ENCODE peak calls at places on chromosomes 3 and 15, in five cellular contexts. Z is heart left ventricle, E is SJSA1, J is cardiac muscle cell, S is neuronal stem cell. C is an unnamed sample. For H3K4me1, the result is how much of the 10 kb centered on the place peaks cover.

GRCh38 chr3:9316881-9317341 is 45.9 kb upstream of the THUMPD3 start:
- DNase-seq in J (peak), Z (no peak), E (peak), S (peak), C (no peak)

GRCh38 chr15:42108808-42109207 is 14.4 kb upstream of the PLA2G4D start:
- DNase-seq in J (no peak), Z (no peak), E (no peak), S (no peak), C (no peak)

GRCh38 chr15:98177950-98178848 is 217.7 kb downstream of the ARRDC4 start:
- DNase-seq in Z (no peak), E (no peak), J (peak), S (peak), C (peak)

GRCh38 chr3:169618894-169619792 is 44.4 kb downstream of the MECOM start:
- DNase-seq in J (no peak), S (no peak), E (no peak), Z (no peak), C (no peak)

GRCh38 chr3:194009019-194009418 is 126.9 kb upstream of the HES1 start:
- DNase-seq in S (no peak), Z (no peak), J (no peak), E (no peak), C (no peak)

GRCh38 chr3:79258479-79258878 is 509.3 kb downstream of the ROBO1 start:
- DNase-seq in J (no peak), Z (no peak), E (no peak), S (no peak), C (no peak)

GRCh38 chr15:61201322-61201721 is 27.8 kb downstream of the RORA start:
- DNase-seq in E (no peak), S (no peak), Z (no peak), J (no peak), C (no peak)

GRCh38 chr15:82043726-82044372 is 2.0 kb downstream of the MEX3B start:
- DNase-seq in J (peak), E (no peak), Z (peak), S (no peak), C (no peak)

GRCh38 chr15:40944510-40945296 is 8.6 kb upstream of the CHAC1 start:
- DNase-seq in E (no peak), J (no peak), S (no peak), Z (peak), C (no peak)

DNA sequence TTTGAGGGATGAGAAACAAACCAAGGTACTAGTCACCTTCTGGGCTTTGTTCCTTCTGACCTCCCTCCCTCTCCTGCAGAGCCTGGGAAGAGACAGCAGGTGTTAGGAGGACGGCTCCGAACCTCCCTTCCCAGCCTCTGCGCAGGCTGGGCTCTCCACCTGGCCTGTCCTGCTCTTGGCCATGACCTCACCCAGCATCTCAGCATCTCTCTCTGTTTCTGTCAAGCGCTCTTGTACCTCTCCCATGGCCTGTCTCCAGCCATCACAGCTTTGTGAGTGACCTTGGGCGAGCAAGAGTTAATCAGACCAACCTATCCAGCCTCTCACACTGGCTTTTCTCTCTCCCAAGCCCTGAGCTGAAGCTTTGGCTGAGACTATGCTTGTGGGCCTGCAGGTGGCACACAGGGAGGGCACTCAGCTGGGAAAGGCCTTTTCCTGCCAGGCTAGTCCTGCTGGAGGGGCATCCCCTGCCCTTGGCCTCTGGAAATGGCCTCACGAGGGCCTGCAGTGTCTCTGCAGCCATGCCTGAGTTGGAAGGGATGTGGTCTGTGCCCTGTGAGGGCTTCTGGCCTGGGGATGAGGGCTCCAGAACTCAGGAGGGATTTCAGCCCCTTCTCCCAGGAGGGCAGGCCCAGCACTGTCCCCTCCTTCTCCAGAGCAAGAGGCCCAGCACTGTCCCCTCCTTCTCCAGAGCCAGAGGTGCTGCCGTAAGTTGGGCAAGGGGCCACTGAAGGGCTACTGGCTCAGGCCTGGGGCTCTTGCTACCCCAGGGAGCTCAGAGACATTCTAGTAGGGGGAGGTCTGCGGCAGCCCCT is 2.1 kb downstream of the CHST13 start:
- DNase-seq in S (no peak), J (no peak), Z (peak), E (no peak), C (no peak)
- H3K4me1 ChIP-seq in S (under half), J (under half), Z (under half), E (under half), C (under half)

DNA sequence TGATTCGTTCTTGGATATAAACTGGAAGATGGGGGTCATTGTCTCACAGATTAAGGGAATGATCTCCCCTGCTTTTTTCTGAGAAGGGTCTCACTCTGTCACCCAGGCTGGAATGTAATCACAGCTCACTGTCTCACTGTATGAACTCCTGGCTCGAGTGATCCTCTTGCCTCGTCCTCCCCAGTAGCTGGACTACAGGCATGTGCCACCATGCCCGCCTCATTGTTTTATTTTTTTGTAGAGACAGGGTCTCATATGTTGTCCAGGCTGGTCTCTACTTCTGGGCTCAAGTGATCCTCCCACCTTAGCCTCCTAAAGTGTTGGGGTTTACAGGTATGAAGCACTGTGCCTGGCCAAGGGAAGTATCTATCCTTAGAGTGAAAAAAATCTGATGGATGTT is 5.4 kb downstream of the OXSR1 start:
- DNase-seq in J (no peak), Z (no peak), E (no peak), S (no peak), C (no peak)
- H3K4me1 ChIP-seq in J (under half), Z (under half), E (half or more), S (under half), C (half or more)

GRCh38 chr3:152318512-152318911 is 49.8 kb downstream of the MBNL1 start:
- DNase-seq in Z (no peak), S (no peak), E (no peak), J (no peak), C (no peak)
- H3K4me1 ChIP-seq in Z (half or more), S (under half), E (half or more), J (under half), C (under half)

GRCh38 chr15:70750203-70750869 is 13.0 kb downstream of the UACA start:
- DNase-seq in Z (no peak), E (no peak), S (no peak), J (no peak), C (no peak)

GRCh38 chr15:70753101-70753829 is 10.1 kb downstream of the UACA start:
- DNase-seq in Z (no peak), S (no peak), E (no peak), J (no peak), C (no peak)

GRCh38 chr15:70748281-70748747 is 15.0 kb downstream of the UACA start:
- DNase-seq in J (no peak), E (no peak), S (no peak), Z (no peak), C (peak)

GRCh38 chr15:70754862-70755261 is 8.5 kb downstream of the UACA start:
- DNase-seq in E (no peak), J (no peak), S (no peak), Z (no peak), C (no peak)

GRCh38 chr15:70752142-70752754 is 11.1 kb downstream of the UACA start:
- DNase-seq in J (peak), E (no peak), S (no peak), Z (no peak), C (no peak)
- H3K4me1 ChIP-seq in J (under half), E (under half), S (under half), Z (under half), C (under half)

DNA sequence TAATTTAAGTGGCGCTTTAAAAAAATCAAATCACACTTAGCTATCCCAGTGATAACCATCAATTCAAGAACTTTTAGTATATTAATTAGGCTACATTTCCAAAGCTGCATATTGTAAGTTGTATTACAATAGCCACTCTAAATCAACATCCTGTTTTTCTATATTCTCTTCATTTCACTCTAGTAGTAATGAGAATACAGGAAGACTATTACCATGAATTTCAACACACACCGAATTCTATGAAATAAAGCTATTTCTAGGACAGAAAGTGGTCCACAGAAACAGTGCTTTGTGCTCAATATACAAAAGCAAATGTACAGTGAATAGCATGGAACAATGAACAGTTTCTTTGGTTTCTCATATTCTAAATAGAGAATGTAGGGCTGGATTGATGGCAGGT is 24.6 kb downstream of the TRAT1 start:
- DNase-seq in E (no peak), S (no peak), J (no peak), Z (no peak), C (no peak)
- H3K4me1 ChIP-seq in E (under half), S (under half), J (under half), Z (under half), C (under half)

DNA sequence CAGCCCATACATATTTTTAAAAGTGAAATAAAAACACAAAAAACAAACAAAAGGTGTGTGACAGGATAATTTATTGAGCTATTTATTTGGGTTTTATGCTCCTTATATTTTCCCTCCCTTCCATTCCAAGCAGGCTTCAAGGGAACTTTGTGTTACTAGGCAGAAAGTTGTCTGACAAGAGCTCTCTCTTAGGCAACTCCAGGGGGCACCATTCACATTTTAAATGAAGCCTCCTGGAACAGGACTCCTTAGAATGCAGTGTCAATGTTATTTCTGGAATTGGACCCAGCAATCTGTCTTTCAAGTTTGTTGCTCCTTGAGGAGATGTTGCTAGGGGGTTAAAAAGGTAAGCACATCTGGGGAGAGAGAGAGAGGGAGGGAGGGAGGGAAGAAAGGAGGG is 5.4 kb upstream of the RFX7 start:
- DNase-seq in E (no peak), Z (no peak), S (no peak), J (peak), C (no peak)
- H3K4me1 ChIP-seq in E (under half), Z (under half), S (under half), J (under half), C (under half)

GRCh38 chr3:172259726-172260248 is 188.5 kb downstream of the GHSR start:
- DNase-seq in J (no peak), Z (no peak), E (no peak), S (no peak), C (no peak)
- H3K4me1 ChIP-seq in J (under half), Z (half or more), E (under half), S (under half), C (half or more)

DNA sequence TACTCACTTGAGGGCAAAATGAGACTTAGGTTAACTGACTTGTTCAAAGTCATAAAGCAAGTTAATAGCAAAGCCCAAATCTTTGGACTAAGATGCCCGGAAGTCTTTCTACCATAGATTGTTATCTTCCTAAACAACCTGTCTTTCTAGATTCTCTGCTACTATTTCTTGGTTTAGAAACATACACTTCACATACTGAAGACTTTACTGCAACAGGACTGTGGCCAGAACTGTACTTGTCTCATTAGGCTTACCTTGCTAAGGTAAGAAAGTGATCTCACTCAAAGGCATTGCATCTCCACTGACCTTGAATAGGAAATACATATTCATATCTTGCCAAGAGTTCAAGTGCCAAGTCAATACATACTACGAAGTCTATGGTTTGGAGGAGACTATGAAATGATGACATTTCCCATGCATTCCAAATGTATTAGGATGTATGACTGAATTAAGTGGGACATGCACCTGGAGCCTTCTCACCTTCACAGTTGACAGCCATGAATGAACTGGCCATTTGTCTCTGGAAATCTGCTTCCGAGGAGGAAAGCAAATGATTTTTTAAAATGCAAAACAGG is 5.0 kb downstream of the ZDHHC3 start:
- DNase-seq in S (no peak), E (no peak), J (no peak), Z (no peak), C (no peak)
- H3K4me1 ChIP-seq in S (under half), E (under half), J (under half), Z (under half), C (under half)

GRCh38 chr15:69760890-69761568 is 308.4 kb downstream of the RPLP1 start:
- DNase-seq in J (peak), Z (no peak), S (no peak), E (peak), C (peak)

GRCh38 chr15:69758291-69758771 is 305.7 kb downstream of the RPLP1 start:
- DNase-seq in J (peak), Z (no peak), S (no peak), E (no peak), C (no peak)

GRCh38 chr15:69758810-69759410 is 306.3 kb downstream of the RPLP1 start:
- DNase-seq in S (no peak), J (peak), E (peak), Z (no peak), C (peak)

GRCh38 chr15:69762373-69763148 is 309.9 kb downstream of the RPLP1 start:
- DNase-seq in J (peak), E (no peak), S (no peak), Z (no peak), C (no peak)

GRCh38 chr15:69760263-69760855 is 307.7 kb downstream of the RPLP1 start:
- DNase-seq in E (no peak), S (no peak), Z (no peak), J (peak), C (no peak)
- H3K4me1 ChIP-seq in E (half or more), S (under half), Z (under half), J (under half), C (under half)

C was measured in stomach.